ENCODE peak calls at places on chromosomes 12 and 14, in five cellular contexts. One of them, this sample, is unnamed.

GRCh38 chr12:55034218-55034617 is 14.4 kb downstream of the NEUROD4 start:
- DNase-seq in A673: no peak
- DNase-seq in activated CD4-positive, alpha-beta T cell treated with anti-CD3 and anti-CD28 coated beads, Interleukin-2, amount 50 U/mL, for 4 hours: no peak
- DNase-seq in anterior cingulate cortex: peak
- DNase-seq in hippocampal formation: peak
- DNase-seq in this sample: no peak

GRCh38 chr12:75944097-75944904 is 87.3 kb downstream of the PHLDA1 start:
- DNase-seq in anterior cingulate cortex: no peak
- DNase-seq in A673: peak
- DNase-seq in activated CD4-positive, alpha-beta T cell treated with anti-CD3 and anti-CD28 coated beads, Interleukin-2, amount 50 U/mL, for 4 hours: no peak
- DNase-seq in hippocampal formation: no peak
- DNase-seq in this sample: peak

GRCh38 chr12:110661337-110661972 is 27.5 kb downstream of the HVCN1 start:
- DNase-seq in hippocampal formation: no peak
- DNase-seq in activated CD4-positive, alpha-beta T cell treated with anti-CD3 and anti-CD28 coated beads, Interleukin-2, amount 50 U/mL, for 4 hours: no peak
- DNase-seq in A673: no peak
- DNase-seq in anterior cingulate cortex: no peak
- DNase-seq in this sample: peak

GRCh38 chr12:120539303-120539702 is 5.1 kb downstream of the RNF10 start:
- DNase-seq in hippocampal formation: no peak
- DNase-seq in anterior cingulate cortex: no peak
- DNase-seq in A673: no peak
- DNase-seq in activated CD4-positive, alpha-beta T cell treated with anti-CD3 and anti-CD28 coated beads, Interleukin-2, amount 50 U/mL, for 4 hours: no peak
- DNase-seq in this sample: no peak

GRCh38 chr14:95776798-95777615 is 63.1 kb upstream of the TCL1A start:
- DNase-seq in anterior cingulate cortex: no peak
- DNase-seq in hippocampal formation: no peak
- DNase-seq in A673: no peak
- DNase-seq in activated CD4-positive, alpha-beta T cell treated with anti-CD3 and anti-CD28 coated beads, Interleukin-2, amount 50 U/mL, for 4 hours: no peak
- DNase-seq in this sample: no peak

GRCh38 chr14:101062065-101062450 is 158.5 kb upstream of the RTL1 start:
- DNase-seq in activated CD4-positive, alpha-beta T cell treated with anti-CD3 and anti-CD28 coated beads, Interleukin-2, amount 50 U/mL, for 4 hours: no peak
- DNase-seq in A673: no peak
- DNase-seq in hippocampal formation: no peak
- DNase-seq in anterior cingulate cortex: no peak
- DNase-seq in this sample: no peak

GRCh38 chr14:102539544-102540309 is 30.2 kb upstream of the ANKRD9 start:
- DNase-seq in A673: peak
- DNase-seq in anterior cingulate cortex: no peak
- DNase-seq in hippocampal formation: no peak
- DNase-seq in activated CD4-positive, alpha-beta T cell treated with anti-CD3 and anti-CD28 coated beads, Interleukin-2, amount 50 U/mL, for 4 hours: no peak
- DNase-seq in this sample: no peak

GRCh38 chr12:28033538-28033915 is 61.0 kb upstream of the PTHLH start:
- DNase-seq in A673: no peak
- DNase-seq in anterior cingulate cortex: no peak
- DNase-seq in hippocampal formation: no peak
- DNase-seq in activated CD4-positive, alpha-beta T cell treated with anti-CD3 and anti-CD28 coated beads, Interleukin-2, amount 50 U/mL, for 4 hours: no peak
- DNase-seq in this sample: no peak

GRCh38 chr14:31229009-31229408 is 21.4 kb upstream of the HECTD1 start:
- DNase-seq in hippocampal formation: no peak
- DNase-seq in A673: no peak
- DNase-seq in anterior cingulate cortex: no peak
- DNase-seq in activated CD4-positive, alpha-beta T cell treated with anti-CD3 and anti-CD28 coated beads, Interleukin-2, amount 50 U/mL, for 4 hours: no peak
- DNase-seq in this sample: no peak

GRCh38 chr14:94079891-94080605 is 954 bp downstream of the DDX24 start:
- DNase-seq in activated CD4-positive, alpha-beta T cell treated with anti-CD3 and anti-CD28 coated beads, Interleukin-2, amount 50 U/mL, for 4 hours: no peak
- DNase-seq in anterior cingulate cortex: no peak
- DNase-seq in A673: no peak
- DNase-seq in hippocampal formation: no peak
- DNase-seq in this sample: no peak

GRCh38 chr12:115377781-115378180 is 693.8 kb upstream of the TBX3 start:
- DNase-seq in A673: no peak
- DNase-seq in anterior cingulate cortex: no peak
- DNase-seq in activated CD4-positive, alpha-beta T cell treated with anti-CD3 and anti-CD28 coated beads, Interleukin-2, amount 50 U/mL, for 4 hours: no peak
- DNase-seq in hippocampal formation: no peak
- DNase-seq in this sample: no peak

GRCh38 chr12:133227281-133227852 is 8.3 kb downstream of the ANHX start:
- DNase-seq in hippocampal formation: no peak
- DNase-seq in anterior cingulate cortex: no peak
- DNase-seq in A673: no peak
- DNase-seq in activated CD4-positive, alpha-beta T cell treated with anti-CD3 and anti-CD28 coated beads, Interleukin-2, amount 50 U/mL, for 4 hours: no peak
- DNase-seq in this sample: no peak

This sample was measured in CD8-positive, alpha-beta memory T cell.